ENCODE peak calls at places on chromosomes 11 and 22, in six cellular contexts. Z, K, X, N, Y and V are unnamed samples. For H3K27me3, the result is how much of the 10 kb centered on the place peaks cover.

GRCh38 chr22:23884133-23884532 is 10.1 kb upstream of the MIF start:
- DNase-seq in Z (no peak), K (no peak), X (no peak), N (no peak), Y (no peak), V (no peak)

GRCh38 chr11:106889718-106890117 is 128.6 kb downstream of the GUCY1A2 start:
- DNase-seq in Z (no peak), K (no peak), X (no peak), N (no peak), Y (no peak), V (no peak)

GRCh38 chr11:9148727-9149126 is 57.3 kb upstream of the SCUBE2 start:
- DNase-seq in Z (no peak), K (no peak), X (no peak), N (no peak), Y (no peak), V (no peak)

GRCh38 chr11:12854829-12855228 is 154.3 kb upstream of the RASSF10 start:
- DNase-seq in Z (no peak), K (no peak), X (no peak), N (no peak), Y (no peak), V (peak)

GRCh38 chr22:37848587-37849088 is 581 bp upstream of the EIF3L start:
- DNase-seq in Z (no peak), K (no peak), X (no peak), N (no peak), Y (peak), V (no peak)

GRCh38 chr11:79007811-79008294 is 433.0 kb downstream of the TENM4 start:
- DNase-seq in Z (no peak), K (no peak), X (no peak), N (no peak), Y (no peak), V (no peak)

GRCh38 chr11:31692466-31692865 is 118.7 kb downstream of the PAX6 start:
- DNase-seq in Z (no peak), K (no peak), X (no peak), N (no peak), Y (no peak), V (no peak)

GRCh38 chr11:105206633-105207032 is 67.1 kb upstream of the CARD18 start:
- DNase-seq in Z (no peak), K (no peak), X (no peak), N (no peak), Y (no peak), V (no peak)

GRCh38 chr11:72943664-72944063 is 129.5 kb downstream of the ATG16L2 start:
- DNase-seq in Z (no peak), K (no peak), X (no peak), N (no peak), Y (no peak), V (no peak)

GRCh38 chr11:79209540-79210266 is 231.1 kb downstream of the TENM4 start:
- DNase-seq in Z (no peak), K (no peak), X (no peak), N (no peak), Y (no peak), V (no peak)

GRCh38 chr11:61983419-61983818 is 16.0 kb upstream of the FTH1 start:
- DNase-seq in Z (no peak), K (no peak), X (peak), N (no peak), Y (no peak), V (no peak)

GRCh38 chr11:94134651-94135512 is 6.2 kb downstream of the PANX1 start:
- DNase-seq in Z (peak), K (peak), X (peak), N (peak), Y (no peak), V (peak)

GRCh38 chr11:47724041-47724729 is 9.0 kb upstream of the AGBL2 start:
- DNase-seq in Z (peak), K (no peak), X (peak), N (peak), Y (no peak), V (peak)

GRCh38 chr11:45880772-45881570 is 4.5 kb upstream of the MAPK8IP1 start:
- DNase-seq in Z (no peak), K (peak), X (no peak), N (no peak), Y (no peak), V (no peak)

GRCh38 chr22:39173787-39174497 is 21.5 kb upstream of the CBX7 start:
- DNase-seq in Z (no peak), K (no peak), X (no peak), N (no peak), Y (no peak), V (no peak)

GRCh38 chr11:100546714-100547113 is 140.4 kb upstream of the ARHGAP42 start:
- DNase-seq in Z (no peak), K (no peak), X (no peak), N (peak), Y (no peak), V (peak)

GRCh38 chr22:40328551-40328950 is 17.7 kb upstream of the ADSL start:
- DNase-seq in Z (no peak), K (no peak), X (no peak), N (no peak), Y (no peak), V (no peak)

GRCh38 chr22:37425800-37426531 is 1.3 kb downstream of the ELFN2 start:
- DNase-seq in Z (no peak), K (no peak), X (no peak), N (peak), Y (peak), V (no peak)

GRCh38 chr11:1168721-1169161 is 11.0 kb downstream of the MUC5AC start:
- DNase-seq in Z (no peak), K (no peak), X (no peak), N (no peak), Y (no peak), V (no peak)

GRCh38 chr11:46628961-46629360 is 11.6 kb downstream of the ATG13 start:
- DNase-seq in Z (no peak), K (no peak), X (no peak), N (no peak), Y (no peak), V (no peak)

GRCh38 chr11:113385749-113386148 is 1.8 kb upstream of the ANKK1 start:
- DNase-seq in Z (no peak), K (no peak), X (no peak), N (no peak), Y (no peak), V (no peak)

GRCh38 chr11:84853841-84854497 is 773.2 kb downstream of the DLG2 start:
- DNase-seq in Z (no peak), K (no peak), X (no peak), N (no peak), Y (no peak), V (no peak)

GRCh38 chr11:69209936-69210659 is 54.4 kb downstream of the SMIM38 start:
- DNase-seq in Z (no peak), K (no peak), X (peak), N (no peak), Y (no peak), V (no peak)

GRCh38 chr11:2259466-2259830 is 10.9 kb downstream of the ASCL2 start:
- DNase-seq in Z (no peak), K (no peak), X (no peak), N (no peak), Y (no peak), V (no peak)

GRCh38 chr22:30233582-30233981 is 13.0 kb downstream of the LIF start:
- DNase-seq in Z (no peak), K (no peak), X (no peak), N (no peak), Y (no peak), V (no peak)

GRCh38 chr11:28697920-28698827 is 590.0 kb downstream of the METTL15 start:
- DNase-seq in Z (no peak), K (peak), X (peak), N (peak), Y (peak), V (peak)

GRCh38 chr22:36220457-36220921 is 18.8 kb downstream of the APOL2 start:
- DNase-seq in Z (no peak), K (peak), X (no peak), N (peak), Y (peak), V (no peak)

GRCh38 chr11:73290536-73290935 is 17.5 kb upstream of the ARHGEF17 start:
- DNase-seq in Z (no peak), K (no peak), X (no peak), N (no peak), Y (no peak), V (no peak)

GRCh38 chr11:61747389-61748285 is 4.8 kb upstream of the MYRF start:
- DNase-seq in Z (no peak), K (peak), X (peak), N (peak), Y (peak), V (no peak)

GRCh38 chr11:47399860-47400812 is 8.3 kb upstream of the SLC39A13 start:
- DNase-seq in Z (no peak), K (peak), X (no peak), N (no peak), Y (peak), V (no peak)

GRCh38 chr11:105227363-105227762 is 87.8 kb upstream of the CARD18 start:
- DNase-seq in Z (no peak), K (no peak), X (no peak), N (no peak), Y (no peak), V (no peak)

GRCh38 chr11:43852057-43852636 is 28.5 kb upstream of the ALKBH3 start:
- DNase-seq in Z (peak), K (peak), X (peak), N (peak), Y (peak), V (peak)
- H3K27me3 ChIP-seq in Z (under half), K (under half), X (under half), N (under half), Y (under half), V (under half)

DNA sequence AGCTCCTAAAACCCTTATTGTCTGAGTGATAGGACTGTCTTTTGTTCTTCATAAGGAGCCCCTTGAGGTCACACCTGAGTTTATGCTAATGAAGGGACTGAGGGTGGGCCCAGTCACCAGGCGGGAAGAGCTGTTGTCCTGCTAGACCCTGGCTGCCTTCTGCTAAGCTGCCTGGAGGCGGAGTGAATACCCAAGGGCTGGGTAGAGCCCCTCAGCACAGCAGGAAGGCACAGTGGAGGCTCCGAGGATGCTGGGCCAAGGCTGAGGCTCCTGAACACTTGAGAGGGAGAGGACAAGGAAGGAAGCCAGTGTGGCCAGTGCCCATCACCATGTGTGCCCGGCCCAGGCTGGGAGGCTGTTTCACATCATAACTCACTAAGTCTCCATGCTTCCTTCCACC is 4.9 kb upstream of the PHF21B start:
- DNase-seq in Z (no peak), K (no peak), X (no peak), N (no peak), Y (peak), V (no peak)
- H3K27me3 ChIP-seq in Z (under half), K (under half), X (under half), N (under half), Y (under half), V (under half)

DNA sequence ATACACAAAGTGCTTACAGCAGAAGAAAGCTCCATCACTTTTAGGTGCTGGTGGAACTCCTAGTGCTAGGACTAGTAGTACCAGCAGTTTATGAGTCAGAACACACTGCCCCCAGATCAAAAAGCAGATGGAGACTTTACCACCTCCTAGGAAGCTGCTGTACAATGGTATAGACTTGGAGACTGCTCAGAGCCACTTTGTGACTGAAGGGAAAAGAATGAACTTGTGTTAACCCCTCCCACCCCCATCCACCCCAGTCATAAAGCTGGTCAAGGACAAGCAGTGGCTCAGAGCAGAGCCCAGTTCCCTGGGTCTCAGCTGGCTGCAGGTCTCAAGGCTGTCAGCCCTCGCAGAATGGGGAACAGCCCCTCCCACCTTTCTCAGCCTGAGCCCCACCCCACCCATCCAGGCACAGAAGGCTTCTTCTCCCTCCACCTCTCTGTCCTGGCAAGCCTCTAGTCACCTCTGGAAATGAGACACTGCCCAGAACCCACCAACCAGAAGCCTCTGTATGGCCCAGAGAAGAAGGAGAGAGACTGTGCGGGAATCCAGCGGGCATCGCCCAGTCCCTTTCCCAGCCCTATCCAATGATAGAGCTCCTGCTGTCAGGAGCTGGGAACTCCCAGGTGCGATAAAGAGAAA is 23.8 kb downstream of the PACSIN2 start:
- DNase-seq in Z (no peak), K (no peak), X (no peak), N (peak), Y (no peak), V (peak)
- H3K27me3 ChIP-seq in Z (under half), K (under half), X (under half), N (under half), Y (under half), V (under half)

DNA sequence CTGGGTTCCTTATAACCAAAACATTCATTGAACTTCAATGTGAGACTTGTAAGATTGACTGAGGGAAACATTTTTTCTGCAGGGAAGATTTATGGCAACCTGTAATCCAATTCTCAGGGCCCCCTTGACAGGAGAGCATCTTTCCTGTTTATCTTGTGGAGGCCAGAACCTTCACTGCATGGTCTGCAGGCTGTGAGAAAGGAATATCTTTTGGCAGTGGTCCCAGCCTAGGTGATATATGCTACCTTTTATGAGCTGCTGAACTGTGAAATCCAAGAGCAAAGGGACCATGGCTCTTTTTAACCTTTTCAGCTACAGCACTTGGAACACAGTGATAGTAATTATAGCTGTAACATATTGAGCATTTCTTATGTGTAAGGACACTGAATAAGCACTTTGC is 590.2 kb upstream of the B3GAT1 start:
- DNase-seq in Z (no peak), K (no peak), X (no peak), N (no peak), Y (no peak), V (no peak)
- H3K27me3 ChIP-seq in Z (under half), K (under half), X (under half), N (under half), Y (under half), V (under half)

DNA sequence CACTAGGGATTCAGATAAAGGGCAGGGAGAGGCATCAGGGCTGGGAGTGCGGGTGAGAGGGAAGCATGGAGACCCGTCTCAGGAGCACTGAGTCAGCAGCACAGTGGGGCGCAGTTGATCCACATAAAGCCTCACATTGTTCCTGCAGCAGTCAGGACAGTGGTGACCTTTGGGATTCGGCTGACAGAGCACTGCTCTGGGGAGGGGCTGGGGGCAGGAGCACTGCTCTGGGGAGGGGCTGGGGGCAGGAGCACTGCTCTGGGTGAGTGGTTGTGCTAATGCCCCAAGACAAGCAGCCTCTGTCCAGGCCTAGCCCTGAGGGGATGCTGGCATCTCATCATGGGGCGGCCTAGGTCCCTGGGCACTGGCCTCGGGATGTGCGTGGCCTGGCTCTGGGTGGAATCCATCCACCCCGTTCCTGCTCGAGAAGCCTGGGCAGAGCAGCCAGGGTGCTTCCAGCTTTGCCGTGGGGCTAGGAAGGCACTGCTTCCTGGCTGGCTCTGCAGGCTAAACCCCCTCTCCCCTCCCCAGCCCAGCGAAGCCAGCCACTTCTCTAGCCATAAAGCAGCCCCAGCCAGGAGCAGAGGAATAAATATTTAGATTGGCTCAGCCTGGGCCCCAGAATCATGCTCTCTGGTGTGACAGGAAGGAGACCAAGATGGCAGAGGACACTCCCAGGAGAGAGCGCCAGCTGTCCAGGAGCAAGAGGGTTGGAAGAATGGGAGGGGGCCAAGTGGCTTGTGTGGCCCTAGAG is 7.3 kb downstream of the OAF start:
- DNase-seq in Z (no peak), K (no peak), X (no peak), N (no peak), Y (no peak), V (no peak)
- H3K27me3 ChIP-seq in Z (under half), K (under half), X (under half), N (under half), Y (under half), V (under half)

DNA sequence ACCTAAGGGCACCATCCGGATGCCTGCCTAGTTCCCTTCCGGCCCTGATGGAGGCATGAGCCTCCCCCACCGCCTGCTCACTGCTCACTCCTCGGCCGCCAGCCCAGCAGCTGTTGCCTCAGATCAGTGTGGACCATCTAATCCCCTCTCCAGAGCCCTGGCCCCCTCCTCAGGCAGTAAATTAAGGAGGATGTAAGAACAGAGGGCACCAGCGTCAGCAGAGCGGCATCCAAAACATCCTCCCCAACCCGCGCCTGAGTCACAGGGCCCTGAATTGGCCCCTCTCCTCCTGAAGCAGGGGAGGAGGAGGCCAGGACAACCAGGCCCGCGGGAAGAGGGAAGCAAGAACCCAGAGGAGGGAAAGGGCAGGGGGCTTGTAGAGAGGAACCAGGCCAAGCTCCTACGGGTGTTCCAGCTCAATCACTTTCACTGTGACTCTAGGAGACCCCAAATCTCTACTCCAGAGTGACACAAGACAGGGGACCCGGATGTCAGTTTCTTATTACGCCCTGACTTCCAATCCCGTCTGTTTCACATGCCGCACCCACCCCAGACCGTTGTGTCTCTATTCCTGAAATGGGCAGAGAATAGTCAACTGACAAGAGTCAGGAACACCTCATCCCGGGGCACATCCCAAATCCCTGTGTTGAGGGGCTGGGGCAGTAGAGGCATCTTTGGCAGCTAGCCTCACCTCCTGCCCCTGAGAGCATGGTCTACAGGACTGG is 31.3 kb upstream of the MYOD1 start:
- DNase-seq in Z (no peak), K (no peak), X (no peak), N (no peak), Y (no peak), V (no peak)
- H3K27me3 ChIP-seq in Z (under half), K (under half), X (under half), N (under half), Y (under half), V (under half)

GRCh38 chr11:126997196-126997595 is 3.4 kb downstream of the KIRREL3 start:
- DNase-seq in Z (no peak), K (no peak), X (no peak), N (peak), Y (no peak), V (no peak)

GRCh38 chr11:126995989-126996388 is 4.6 kb downstream of the KIRREL3 start:
- DNase-seq in Z (no peak), K (no peak), X (no peak), N (no peak), Y (no peak), V (no peak)

GRCh38 chr11:126999366-126999765 is 1.2 kb downstream of the KIRREL3 start:
- DNase-seq in Z (no peak), K (no peak), X (no peak), N (no peak), Y (no peak), V (no peak)

GRCh38 chr11:127000291-127000968 is at the start of gene KIRREL3:
- DNase-seq in Z (no peak), K (no peak), X (no peak), N (peak), Y (peak), V (no peak)

DNA sequence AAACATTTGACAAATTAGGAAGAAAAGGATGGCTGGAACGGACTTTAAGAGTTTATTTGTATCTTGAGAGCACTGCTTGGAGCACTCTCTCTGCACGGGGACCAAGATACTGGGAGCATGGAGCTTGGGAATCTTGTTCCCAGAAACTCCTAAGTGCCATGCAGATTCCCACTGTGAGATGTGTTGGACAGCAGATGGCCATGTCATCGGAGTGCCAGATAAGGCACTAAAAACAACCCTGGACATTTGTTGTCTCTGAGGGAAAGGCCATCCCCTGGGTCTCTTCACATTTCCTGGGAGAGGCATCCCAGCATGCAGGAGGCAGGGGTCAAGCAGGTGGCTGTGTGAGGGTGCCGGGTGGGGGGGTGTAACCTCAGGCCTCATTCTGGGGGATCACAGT is 2.9 kb downstream of the KIRREL3 start:
- DNase-seq in Z (no peak), K (no peak), X (no peak), N (no peak), Y (no peak), V (no peak)
- H3K27me3 ChIP-seq in Z (under half), K (under half), X (under half), N (under half), Y (under half), V (under half)